ENCODE peak calls at places on chromosomes 4 and X, in seven cellular contexts. W, Q, V, T, J, E and M are unnamed samples.

GRCh38 chr4:88759039-88759631 is 61.5 kb upstream of the NAP1L5 start:
- DNase-seq in W (no peak), J (peak), T (peak), E (no peak), Q (no peak), V (peak), M (peak)

GRCh38 chr4:173365359-173365996 is 5.3 kb upstream of the SAP30 start:
- DNase-seq in J (no peak), E (no peak), W (no peak), T (no peak), V (no peak), Q (no peak), M (no peak)

GRCh38 chrX:3516051-3516541 is 169.6 kb upstream of the MXRA5 start:
- DNase-seq in V (no peak), E (no peak), T (peak), J (no peak), W (no peak), Q (no peak), M (no peak)

GRCh38 chr4:182301736-182302135 is 58.5 kb downstream of the TENM3 start:
- DNase-seq in V (no peak), E (no peak), T (no peak), J (no peak), W (no peak), Q (no peak), M (no peak)

GRCh38 chr4:125741825-125742452 is 427.2 kb downstream of the FAT4 start:
- DNase-seq in Q (no peak), T (peak), V (no peak), J (peak), E (no peak), W (no peak), M (no peak)

GRCh38 chrX:101550825-101551767 is 749 bp downstream of the ARMCX1 start:
- DNase-seq in V (peak), Q (peak), T (peak), E (peak), J (peak), W (no peak), M (no peak)

GRCh38 chr4:77802406-77802805 is 16.8 kb downstream of the CNOT6L start:
- DNase-seq in E (no peak), J (no peak), V (no peak), W (no peak), Q (no peak), T (no peak), M (no peak)

GRCh38 chr4:102620697-102621497 is 119.7 kb downstream of the NFKB1 start:
- DNase-seq in J (peak), E (peak), W (no peak), Q (no peak), T (peak), V (peak), M (peak)

GRCh38 chr4:11568511-11568910 is 139.8 kb upstream of the HS3ST1 start:
- DNase-seq in W (no peak), Q (no peak), V (no peak), T (no peak), J (no peak), E (no peak), M (no peak)

GRCh38 chr4:168573870-168574269 is 77.0 kb downstream of the PALLD start:
- DNase-seq in Q (no peak), V (no peak), T (no peak), E (no peak), W (no peak), J (no peak), M (no peak)

GRCh38 chr4:41887821-41888699 is 47.2 kb upstream of the TMEM33 start:
- DNase-seq in J (peak), T (peak), E (no peak), Q (no peak), V (peak), W (no peak), M (peak)

GRCh38 chr4:101862595-101862994 is 72.1 kb downstream of the BANK1 start:
- DNase-seq in V (no peak), W (no peak), J (no peak), Q (no peak), E (no peak), T (no peak), M (no peak)

GRCh38 chr4:44493924-44494323 is 45.3 kb upstream of the KCTD8 start:
- DNase-seq in J (peak), T (no peak), V (peak), Q (peak), E (peak), W (no peak), M (peak)

GRCh38 chr4:69831270-69831627 is 28.7 kb downstream of the SULT1E1 start:
- DNase-seq in J (no peak), V (no peak), Q (no peak), E (no peak), T (no peak), W (no peak), M (no peak)
- H2AK5ac ChIP-seq in J (peak), V (no peak), Q (no peak), E (no peak), T (no peak), W (no peak), M (no peak)

DNA sequence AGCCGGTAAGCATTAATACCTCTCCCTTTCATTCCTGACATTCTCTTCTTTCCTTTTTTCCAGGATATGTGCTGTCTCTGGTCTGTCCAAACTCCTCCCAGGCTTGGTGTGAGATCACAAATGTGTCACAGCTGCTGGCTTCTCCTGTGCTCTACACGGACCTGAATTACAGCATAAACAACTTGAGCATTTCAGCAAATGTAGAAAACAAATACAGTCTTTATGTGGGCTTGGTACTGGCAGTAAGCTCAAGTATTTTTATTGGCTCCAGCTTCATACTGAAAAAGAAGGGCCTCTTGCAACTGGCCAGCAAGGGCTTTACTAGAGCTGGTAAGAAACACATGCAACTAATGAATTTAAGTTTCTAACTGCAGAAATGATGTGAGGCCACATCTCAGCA is 8.4 kb downstream of the NIPAL1 start:
- DNase-seq in W (no peak), T (peak), E (no peak), V (no peak), J (peak), Q (no peak), M (peak)
- H2AK5ac ChIP-seq in W (no peak), T (no peak), E (no peak), V (no peak), J (no peak), Q (no peak), M (no peak)

GRCh38 chrX:129981207-129981553 is 1.3 kb upstream of the BCORL1 start:
- DNase-seq in E (no peak), T (no peak), V (no peak), J (no peak), W (no peak), Q (no peak), M (no peak)

GRCh38 chrX:129980043-129980442 is 2.4 kb upstream of the BCORL1 start:
- DNase-seq in J (no peak), W (no peak), E (no peak), T (no peak), Q (no peak), V (no peak), M (no peak)

GRCh38 chrX:129979207-129979920 is 3.1 kb upstream of the BCORL1 start:
- DNase-seq in T (no peak), E (no peak), W (no peak), V (peak), Q (peak), J (peak), M (peak)

GRCh38 chrX:129981752-129982299 is 609 bp upstream of the BCORL1 start:
- DNase-seq in T (no peak), E (no peak), Q (no peak), V (no peak), J (no peak), W (no peak), M (no peak)

GRCh38 chrX:129980540-129981206 is 1.8 kb upstream of the BCORL1 start:
- DNase-seq in Q (peak), T (no peak), J (no peak), W (no peak), E (no peak), V (peak), M (peak)
- H2AK5ac ChIP-seq in Q (no peak), T (no peak), J (no peak), W (no peak), E (no peak), V (no peak), M (no peak)

GRCh38 chr4:6695660-6696581 is 2.2 kb downstream of the S100P start:
- DNase-seq in T (peak), Q (no peak), E (no peak), V (no peak), W (no peak), J (peak), M (peak)
- H2AK5ac ChIP-seq in T (peak), Q (no peak), E (peak), V (no peak), W (no peak), J (no peak), M (no peak)

GRCh38 chrX:127621780-127622179 is 430.4 kb downstream of the ACTRT1 start:
- DNase-seq in T (no peak), Q (no peak), E (no peak), V (no peak), J (no peak), W (no peak), M (no peak)
- H2AK5ac ChIP-seq in T (no peak), Q (no peak), E (no peak), V (no peak), J (no peak), W (no peak), M (no peak)

GRCh38 chr4:119652978-119653377 is 24.4 kb upstream of the PDE5A start:
- DNase-seq in J (no peak), T (peak), V (no peak), W (no peak), E (no peak), Q (no peak), M (no peak)
- H2AK5ac ChIP-seq in J (no peak), T (no peak), V (no peak), W (no peak), E (no peak), Q (no peak), M (no peak)

GRCh38 chr4:6093671-6094070 is 75.4 kb upstream of the C4orf50 start:
- DNase-seq in V (no peak), J (no peak), Q (no peak), T (no peak), W (no peak), E (no peak), M (no peak)
- H2AK5ac ChIP-seq in V (no peak), J (no peak), Q (no peak), T (no peak), W (peak), E (no peak), M (no peak)